ENCODE peak calls at places on chromosomes 1 and 21, in four cellular contexts. One of them, this sample, is unnamed. For H3K4me1, the result is how much of the 10 kb centered on the place peaks cover.

GRCh38 chr1:173824315-173825081 is at the start of the genes CENPL and DARS2:
- DNase-seq in DND-41: peak
- DNase-seq in CD8-positive, alpha-beta memory T cell: peak
- DNase-seq in neuronal stem cell: peak
- DNase-seq in this sample: peak

GRCh38 chr1:117301906-117302305 is 65.3 kb upstream of the MAN1A2 start:
- DNase-seq in DND-41: no peak
- DNase-seq in CD8-positive, alpha-beta memory T cell: no peak
- DNase-seq in neuronal stem cell: no peak
- DNase-seq in this sample: no peak

GRCh38 chr1:236854602-236854978 is 59.5 kb downstream of the MTR start:
- DNase-seq in DND-41: no peak
- DNase-seq in CD8-positive, alpha-beta memory T cell: no peak
- DNase-seq in neuronal stem cell: no peak
- DNase-seq in this sample: no peak

GRCh38 chr1:1777510-1777909 is 760 bp downstream of the NADK start:
- DNase-seq in DND-41: no peak
- DNase-seq in CD8-positive, alpha-beta memory T cell: no peak
- DNase-seq in neuronal stem cell: no peak
- DNase-seq in this sample: no peak

GRCh38 chr1:172956871-172957270 is 93.9 kb downstream of the TNFSF18 start:
- DNase-seq in DND-41: no peak
- DNase-seq in CD8-positive, alpha-beta memory T cell: no peak
- DNase-seq in neuronal stem cell: no peak
- DNase-seq in this sample: no peak

GRCh38 chr1:44786138-44786840 is 1.7 kb downstream of the BEST4 start:
- DNase-seq in DND-41: no peak
- DNase-seq in CD8-positive, alpha-beta memory T cell: peak
- DNase-seq in neuronal stem cell: no peak
- DNase-seq in this sample: peak

GRCh38 chr1:197017558-197018146 is 40.3 kb downstream of the CFHR5 start:
- DNase-seq in DND-41: no peak
- DNase-seq in CD8-positive, alpha-beta memory T cell: no peak
- DNase-seq in neuronal stem cell: no peak
- DNase-seq in this sample: no peak

GRCh38 chr21:44485254-44485793 is 30.0 kb downstream of the LRRC3 start:
- DNase-seq in DND-41: no peak
- DNase-seq in CD8-positive, alpha-beta memory T cell: peak
- DNase-seq in neuronal stem cell: peak
- DNase-seq in this sample: no peak

GRCh38 chr21:44319407-44320065 is 19.7 kb downstream of the CFAP410 start:
- DNase-seq in DND-41: no peak
- DNase-seq in CD8-positive, alpha-beta memory T cell: no peak
- DNase-seq in neuronal stem cell: no peak
- DNase-seq in this sample: no peak

GRCh38 chr1:197485790-197486189 is 217.7 kb downstream of the CRB1 start:
- DNase-seq in DND-41: no peak
- DNase-seq in CD8-positive, alpha-beta memory T cell: no peak
- DNase-seq in neuronal stem cell: no peak
- DNase-seq in this sample: peak

GRCh38 chr1:198234511-198235251 is 77.9 kb downstream of the NEK7 start:
- DNase-seq in DND-41: no peak
- DNase-seq in CD8-positive, alpha-beta memory T cell: peak
- DNase-seq in neuronal stem cell: no peak
- DNase-seq in this sample: no peak

GRCh38 chr1:213484333-213484732 is 433.3 kb downstream of the RPS6KC1 start:
- DNase-seq in DND-41: no peak
- DNase-seq in CD8-positive, alpha-beta memory T cell: no peak
- DNase-seq in neuronal stem cell: no peak
- DNase-seq in this sample: no peak

GRCh38 chr1:20867847-20868246 is 80.7 kb upstream of the HP1BP3 start:
- DNase-seq in DND-41: no peak
- DNase-seq in CD8-positive, alpha-beta memory T cell: no peak
- DNase-seq in neuronal stem cell: no peak
- DNase-seq in this sample: no peak

GRCh38 chr21:43864806-43865470 is at the start of gene AGPAT3:
- DNase-seq in DND-41: peak
- DNase-seq in CD8-positive, alpha-beta memory T cell: peak
- DNase-seq in neuronal stem cell: no peak
- DNase-seq in this sample: no peak

GRCh38 chr1:175714350-175714749 is 29.0 kb downstream of the TNR start:
- DNase-seq in DND-41: no peak
- DNase-seq in CD8-positive, alpha-beta memory T cell: no peak
- DNase-seq in neuronal stem cell: no peak
- DNase-seq in this sample: no peak

GRCh38 chr1:184036517-184036949 is 995 bp downstream of the COLGALT2 start:
- DNase-seq in DND-41: no peak
- DNase-seq in CD8-positive, alpha-beta memory T cell: peak
- DNase-seq in neuronal stem cell: no peak
- DNase-seq in this sample: peak

GRCh38 chr1:179177182-179177581 is 52.3 kb downstream of the ABL2 start:
- DNase-seq in DND-41: no peak
- DNase-seq in CD8-positive, alpha-beta memory T cell: no peak
- DNase-seq in neuronal stem cell: no peak
- DNase-seq in this sample: no peak

GRCh38 chr1:13801711-13802486 is 101.9 kb downstream of the PRDM2 start:
- DNase-seq in DND-41: no peak
- DNase-seq in CD8-positive, alpha-beta memory T cell: no peak
- DNase-seq in neuronal stem cell: no peak
- DNase-seq in this sample: no peak

GRCh38 chr1:1173793-1174415 is at the start of gene TTLL10:
- DNase-seq in DND-41: no peak
- DNase-seq in CD8-positive, alpha-beta memory T cell: peak
- DNase-seq in neuronal stem cell: peak
- DNase-seq in this sample: no peak

GRCh38 chr21:32484706-32485380 is 72.3 kb downstream of the EVA1C start:
- DNase-seq in DND-41: no peak
- DNase-seq in CD8-positive, alpha-beta memory T cell: no peak
- DNase-seq in neuronal stem cell: no peak
- DNase-seq in this sample: no peak

GRCh38 chr21:31813873-31814272 is 58.9 kb upstream of the HUNK start:
- DNase-seq in DND-41: no peak
- DNase-seq in CD8-positive, alpha-beta memory T cell: no peak
- DNase-seq in neuronal stem cell: no peak
- DNase-seq in this sample: no peak

GRCh38 chr1:69551476-69552324 is 16.0 kb upstream of the LRRC7 start:
- DNase-seq in DND-41: no peak
- DNase-seq in CD8-positive, alpha-beta memory T cell: no peak
- DNase-seq in neuronal stem cell: no peak
- DNase-seq in this sample: peak

GRCh38 chr1:33147997-33148314 is 33.9 kb downstream of the TRIM62 start:
- DNase-seq in DND-41: peak
- DNase-seq in CD8-positive, alpha-beta memory T cell: no peak
- DNase-seq in neuronal stem cell: no peak
- DNase-seq in this sample: no peak

GRCh38 chr21:31283025-31283424 is 61.0 kb downstream of the TIAM1 start:
- DNase-seq in DND-41: no peak
- DNase-seq in CD8-positive, alpha-beta memory T cell: peak
- DNase-seq in neuronal stem cell: no peak
- DNase-seq in this sample: no peak

GRCh38 chr21:46021978-46022544 is 40.5 kb downstream of the COL6A1 start:
- DNase-seq in DND-41: no peak
- DNase-seq in CD8-positive, alpha-beta memory T cell: no peak
- DNase-seq in neuronal stem cell: no peak
- DNase-seq in this sample: peak

GRCh38 chr1:31460027-31460426 is 47.0 kb downstream of the SERINC2 start:
- DNase-seq in DND-41: no peak
- DNase-seq in CD8-positive, alpha-beta memory T cell: no peak
- DNase-seq in neuronal stem cell: no peak
- DNase-seq in this sample: no peak

GRCh38 chr1:21647431-21648373 is 21.5 kb downstream of the RAP1GAP start:
- DNase-seq in DND-41: peak
- DNase-seq in CD8-positive, alpha-beta memory T cell: no peak
- DNase-seq in neuronal stem cell: peak
- DNase-seq in this sample: peak

GRCh38 chr21:44967082-44968047 is 27.5 kb downstream of the SLX9 start:
- DNase-seq in DND-41: peak
- DNase-seq in CD8-positive, alpha-beta memory T cell: no peak
- DNase-seq in neuronal stem cell: no peak
- DNase-seq in this sample: no peak

GRCh38 chr1:117815926-117816325 is 113.5 kb downstream of the GDAP2 start:
- DNase-seq in DND-41: no peak
- DNase-seq in CD8-positive, alpha-beta memory T cell: no peak
- DNase-seq in neuronal stem cell: no peak
- DNase-seq in this sample: no peak

GRCh38 chr21:21801921-21802320 is 803.7 kb downstream of the NCAM2 start:
- DNase-seq in DND-41: no peak
- DNase-seq in CD8-positive, alpha-beta memory T cell: no peak
- DNase-seq in neuronal stem cell: no peak
- DNase-seq in this sample: no peak

GRCh38 chr1:178048426-178048825 is 45.5 kb upstream of the RASAL2 start:
- DNase-seq in DND-41: no peak
- DNase-seq in CD8-positive, alpha-beta memory T cell: no peak
- DNase-seq in neuronal stem cell: no peak
- DNase-seq in this sample: no peak

GRCh38 chr21:45825209-45825602 is 156.4 kb upstream of the COL6A1 start:
- DNase-seq in DND-41: no peak
- DNase-seq in CD8-positive, alpha-beta memory T cell: no peak
- DNase-seq in neuronal stem cell: no peak
- DNase-seq in this sample: no peak

GRCh38 chr21:36700295-36700960 is 1.5 kb downstream of the SIM2 start:
- DNase-seq in DND-41: peak
- DNase-seq in CD8-positive, alpha-beta memory T cell: no peak
- DNase-seq in neuronal stem cell: no peak
- DNase-seq in this sample: no peak

DNA sequence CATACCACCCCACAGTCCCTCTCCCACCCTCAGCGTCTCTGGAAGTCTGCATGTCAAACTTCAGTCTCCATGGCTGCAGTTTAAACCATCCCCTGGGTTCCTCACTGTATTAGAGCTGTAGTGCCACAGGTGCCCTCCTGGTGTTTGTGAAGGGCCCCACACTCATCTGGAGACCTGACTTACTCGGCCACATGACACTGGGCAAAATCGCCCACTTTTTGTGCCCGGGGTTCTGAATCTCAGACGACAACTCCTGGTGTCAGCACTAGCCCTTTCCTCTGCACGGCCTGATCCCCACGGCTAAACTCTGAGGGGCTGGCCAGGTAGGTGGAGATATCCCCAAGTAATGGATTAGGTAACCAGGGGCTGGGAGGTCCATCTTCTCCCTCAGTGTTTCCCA is 6.5 kb downstream of the INKA2 start:
- DNase-seq in DND-41: no peak
- DNase-seq in CD8-positive, alpha-beta memory T cell: no peak
- DNase-seq in neuronal stem cell: no peak
- DNase-seq in this sample: no peak
- H3K4me1 ChIP-seq in DND-41: under half
- H3K4me1 ChIP-seq in CD8-positive, alpha-beta memory T cell: under half
- H3K4me1 ChIP-seq in neuronal stem cell: half or more
- H3K4me1 ChIP-seq in this sample: under half

DNA sequence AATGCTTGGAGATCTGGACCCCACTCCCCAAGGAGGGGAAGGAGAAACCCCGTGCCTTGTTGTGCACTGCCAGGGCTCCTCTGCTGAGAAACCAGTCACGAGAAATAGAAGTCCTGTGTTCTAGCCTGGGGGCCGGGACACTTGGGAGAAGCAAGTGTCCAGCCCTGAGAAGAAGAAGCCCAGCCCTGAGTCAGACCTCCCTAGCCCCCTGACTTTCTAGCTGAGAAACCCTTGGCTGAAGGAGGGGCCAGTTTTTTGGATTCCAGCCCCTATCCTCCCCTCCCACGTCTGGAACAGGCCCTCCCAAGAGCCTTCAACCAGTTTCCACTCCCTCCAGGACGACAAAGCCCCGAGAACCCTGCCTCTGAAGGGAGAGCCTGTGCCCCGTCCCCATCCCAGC is 100.5 kb downstream of the NAV1 start:
- DNase-seq in DND-41: no peak
- DNase-seq in CD8-positive, alpha-beta memory T cell: no peak
- DNase-seq in neuronal stem cell: no peak
- DNase-seq in this sample: no peak
- H3K4me1 ChIP-seq in DND-41: under half
- H3K4me1 ChIP-seq in CD8-positive, alpha-beta memory T cell: under half
- H3K4me1 ChIP-seq in neuronal stem cell: under half
- H3K4me1 ChIP-seq in this sample: under half

DNA sequence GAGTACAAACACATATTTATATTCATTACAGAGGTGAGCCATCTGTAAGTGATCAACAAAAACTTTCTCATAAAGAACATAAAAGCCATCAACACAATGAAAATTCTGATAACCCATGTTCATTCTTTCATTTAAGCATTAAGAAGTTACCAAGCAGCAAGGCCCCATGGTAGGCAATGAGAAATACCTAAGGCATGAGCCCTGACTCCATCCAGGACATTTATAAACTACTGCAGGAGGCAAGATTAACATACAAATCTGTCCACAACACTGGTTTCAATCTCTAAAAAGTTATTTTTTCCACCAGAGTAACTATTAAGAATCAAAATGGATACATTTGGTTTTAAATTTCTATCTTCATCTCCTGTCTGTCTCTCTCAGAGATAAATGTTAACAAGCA is 76.1 kb downstream of the SIPA1L2 start:
- DNase-seq in DND-41: no peak
- DNase-seq in CD8-positive, alpha-beta memory T cell: no peak
- DNase-seq in neuronal stem cell: no peak
- DNase-seq in this sample: no peak
- H3K4me1 ChIP-seq in DND-41: under half
- H3K4me1 ChIP-seq in CD8-positive, alpha-beta memory T cell: under half
- H3K4me1 ChIP-seq in neuronal stem cell: half or more
- H3K4me1 ChIP-seq in this sample: half or more

GRCh38 chr1:154745286-154745731 is 124.8 kb downstream of the KCNN3 start:
- DNase-seq in DND-41: peak
- DNase-seq in CD8-positive, alpha-beta memory T cell: no peak
- DNase-seq in neuronal stem cell: no peak
- DNase-seq in this sample: no peak
- H3K4me1 ChIP-seq in DND-41: under half
- H3K4me1 ChIP-seq in CD8-positive, alpha-beta memory T cell: under half
- H3K4me1 ChIP-seq in neuronal stem cell: under half
- H3K4me1 ChIP-seq in this sample: under half

This sample was measured in Caco-2.